ENCODE peak calls at places on chromosomes 4 and X, in four cellular contexts. O is fibroblast of mammary gland; I is activated CD8-positive, alpha-beta memory T cell treated with anti-CD3 and anti-CD28 coated beads for 24 hours; X is AG08396. D is an unnamed sample.

GRCh38 chrX:13569479-13570244 is at the start of gene EGFL6:
- DNase-seq in O (no peak), I (no peak), X (no peak), D (no peak)

GRCh38 chr4:165780735-165781134 is 92.3 kb upstream of the TLL1 start:
- DNase-seq in O (no peak), I (no peak), X (no peak), D (no peak)

GRCh38 chr4:113292371-113293042 is 243.1 kb downstream of the ANK2 start:
- DNase-seq in O (peak; percentile 45), I (no peak), X (peak; percentile 48), D (no peak)

GRCh38 chr4:84497220-84497834 is 1.8 kb downstream of the NKX6-1 start:
- DNase-seq in O (peak; percentile 37), I (no peak), X (peak; percentile 44), D (no peak)

GRCh38 chrX:19568422-19568821 is 53.1 kb upstream of the MAP3K15 start:
- DNase-seq in O (no peak), I (no peak), X (no peak), D (no peak)

GRCh38 chr4:52204921-52205320 is 153.8 kb downstream of the SPATA18 start:
- DNase-seq in O (no peak), I (no peak), X (no peak), D (no peak)

GRCh38 chr4:1469596-1470392 is 63.6 kb upstream of the NKX1-1 start:
- DNase-seq in O (no peak), I (no peak), X (no peak), D (no peak)

GRCh38 chr4:183314336-183314735 is 5.7 kb downstream of the CLDN22 start:
- DNase-seq in O (no peak), I (no peak), X (no peak), D (no peak)

GRCh38 chr4:107210450-107211239 is 174.5 kb upstream of the DKK2 start:
- DNase-seq in O (peak; percentile 12), I (no peak), X (peak; percentile 42), D (no peak)

GRCh38 chr4:158067646-158068045 is 105.2 kb downstream of the GASK1B start:
- DNase-seq in O (no peak), I (no peak), X (no peak), D (no peak)

GRCh38 chrX:71909956-71910355 is 689 bp upstream of the NHSL2 start:
- DNase-seq in O (peak; percentile 23), I (no peak), X (no peak), D (no peak)

GRCh38 chrX:22135171-22135711 is 103.1 kb downstream of the PHEX start:
- DNase-seq in O (peak; percentile 78), I (no peak), X (no peak), D (no peak)

GRCh38 chr4:142983111-142983510 is 137.0 kb upstream of the INPP4B start:
- DNase-seq in O (no peak), I (no peak), X (no peak), D (no peak)